ENCODE peak calls at places on chromosomes 5 and 9, in six cellular contexts. F, B, W, K, H and R are unnamed samples.
A peak's percentile ranks its signal among the peaks of the same experiment; 100 is the strongest.

GRCh38 chr5:87924451-87924850 is 344.2 kb downstream of the TMEM161B start:
- DNase-seq in F (no peak), W (no peak), K (no peak), B (no peak), H (no peak), R (no peak)

GRCh38 chr9:107249665-107250285 is 33.3 kb upstream of the RAD23B start:
- DNase-seq in W (no peak), B (no peak), K (no peak), F (no peak), H (no peak), R (no peak)

GRCh38 chr9:137445930-137446431 is 4.8 kb upstream of the ENTPD8 start:
- DNase-seq in K (no peak), H (no peak), F (no peak), W (no peak), B (no peak), R (no peak)

GRCh38 chr5:5881294-5881693 is 458.8 kb downstream of the ICE1 start:
- DNase-seq in F (no peak), H (no peak), K (no peak), W (no peak), B (no peak), R (no peak)

GRCh38 chr9:121201045-121201737 is 478 bp downstream of the RAB14 start:
- DNase-seq in K (no peak), H (peak; percentile 26), B (no peak), W (peak; percentile 22), F (no peak), R (no peak)

GRCh38 chr9:76400534-76401096 is 6.4 kb upstream of the RFK start:
- DNase-seq in H (no peak), K (no peak), F (no peak), W (peak; percentile 24), B (no peak), R (no peak)

GRCh38 chr5:159049844-159050318 is 49.8 kb downstream of the EBF1 start:
- DNase-seq in B (no peak), H (no peak), K (peak; percentile 82), W (no peak), F (no peak), R (no peak)

GRCh38 chr9:97500263-97500662 is 1.2 kb upstream of the TMOD1 start:
- DNase-seq in B (no peak), F (no peak), H (no peak), K (no peak), W (no peak), R (no peak)

GRCh38 chr9:22103650-22104575 is 94.8 kb upstream of the CDKN2B start:
- DNase-seq in B (no peak), W (no peak), F (no peak), H (no peak), K (peak; percentile 93), R (no peak)

GRCh38 chr5:61964199-61964598 is 341.8 kb upstream of the KIF2A start:
- DNase-seq in W (no peak), H (no peak), K (peak; percentile 26), F (no peak), B (no peak), R (no peak)

GRCh38 chr9:135673941-135674340 is 10.8 kb downstream of the LCN9 start:
- DNase-seq in W (no peak), F (no peak), K (no peak), H (peak; percentile 36), B (no peak), R (no peak)

GRCh38 chr9:78436873-78437272 is 139.9 kb downstream of the PSAT1 start:
- DNase-seq in H (no peak), W (no peak), K (no peak), F (no peak), B (no peak), R (no peak)

GRCh38 chr9:136665111-136665703 is 2.5 kb downstream of the EGFL7 start:
- DNase-seq in K (no peak), W (no peak), B (no peak), F (no peak), H (no peak), R (peak; percentile 36)

GRCh38 chr5:61306531-61307195 is 25.4 kb upstream of the ZSWIM6 start:
- DNase-seq in H (no peak), W (peak; percentile 43), K (peak; percentile 94), F (no peak), B (no peak), R (no peak)

GRCh38 chr5:1743061-1743768 is 56.4 kb downstream of the MRPL36 start:
- DNase-seq in F (no peak), H (no peak), W (no peak), K (no peak), B (no peak), R (no peak)

GRCh38 chr5:181281984-181282316 is 21.0 kb upstream of the TRIM52 start:
- DNase-seq in F (no peak), K (no peak), W (no peak), B (no peak), H (no peak), R (no peak)

GRCh38 chr5:94754824-94755223 is 136.4 kb downstream of the SLF1 start:
- DNase-seq in F (no peak), H (no peak), W (no peak), B (no peak), K (no peak), R (no peak)

GRCh38 chr5:8895599-8895998 is 650.3 kb downstream of the SEMA5A start:
- DNase-seq in K (peak; percentile 10), W (no peak), B (no peak), F (no peak), H (no peak), R (no peak)

GRCh38 chr9:22037954-22038690 is 29.0 kb upstream of the CDKN2B start:
- DNase-seq in W (peak; percentile 16), B (peak; percentile 50), F (no peak), H (no peak), K (peak; percentile 66), R (no peak)

GRCh38 chr5:53109041-53109435 is 519 bp downstream of the MOCS2 start:
- DNase-seq in K (peak; percentile 28), B (no peak), H (no peak), W (peak; percentile 18), F (no peak), R (no peak)

GRCh38 chr9:91820949-91821880 is 128.8 kb downstream of the ROR2 start:
- DNase-seq in F (no peak), H (no peak), B (no peak), W (no peak), K (no peak), R (no peak)

GRCh38 chr9:89791754-89792153 is 186.9 kb downstream of the GADD45G start:
- DNase-seq in W (no peak), H (no peak), B (no peak), F (peak; percentile 14), K (no peak), R (no peak)

GRCh38 chr9:95434116-95435073 is 82.4 kb downstream of the PTCH1 start:
- DNase-seq in B (no peak), H (no peak), K (no peak), W (no peak), F (no peak), R (no peak)

GRCh38 chr9:93677641-93678136 is 101.3 kb downstream of the PHF2 start:
- DNase-seq in H (no peak), F (no peak), B (no peak), W (no peak), K (no peak), R (no peak)